ENCODE peak calls at places on chromosomes 13 and 19, in six cellular contexts. L, O, S, B, A and N are unnamed samples.
A peak's percentile ranks its signal among the peaks of the same experiment; 100 is the strongest.

GRCh38 chr19:46221981-46222610 is 7.4 kb upstream of the IGFL1 start:
- DNase-seq in L (peak; percentile 34), O (peak; percentile 63), S (peak; percentile 70), B (no peak), A (peak; percentile 50), N (peak; percentile 71)

GRCh38 chr19:55322495-55322894 is 2.6 kb downstream of the TMEM150B start:
- DNase-seq in L (no peak), O (no peak), S (no peak), B (no peak), A (no peak), N (no peak)

GRCh38 chr19:7920520-7921301 is 573 bp downstream of the SNAPC2 start:
- DNase-seq in L (peak; percentile 94), O (peak; percentile 95), S (peak; percentile 97), B (peak; percentile 95), A (peak; percentile 99), N (peak; percentile 94)

GRCh38 chr19:13983213-13983889 is 22.8 kb downstream of the RFX1 start:
- DNase-seq in L (no peak), O (no peak), S (no peak), B (no peak), A (no peak), N (no peak)

GRCh38 chr13:39481493-39481892 is 121.5 kb downstream of the LHFPL6 start:
- DNase-seq in L (no peak), O (no peak), S (no peak), B (no peak), A (no peak), N (no peak)

GRCh38 chr19:1364070-1364719 is 19.5 kb upstream of the NDUFS7 start:
- DNase-seq in L (peak; percentile 20), O (no peak), S (no peak), B (no peak), A (no peak), N (no peak)

GRCh38 chr13:106133025-106133424 is 402.4 kb downstream of the EFNB2 start:
- DNase-seq in L (peak; percentile 81), O (no peak), S (no peak), B (no peak), A (no peak), N (peak; percentile 51)

GRCh38 chr19:7953060-7953459 is 9.6 kb upstream of the TIMM44 start:
- DNase-seq in L (peak; percentile 21), O (peak; percentile 31), S (no peak), B (no peak), A (no peak), N (no peak)

GRCh38 chr13:92414851-92415250 is 811.8 kb upstream of the GPC6 start:
- DNase-seq in L (no peak), O (no peak), S (no peak), B (no peak), A (no peak), N (no peak)

GRCh38 chr13:35833031-35833430 is 298.2 kb downstream of the DCLK1 start:
- DNase-seq in L (no peak), O (no peak), S (no peak), B (no peak), A (no peak), N (no peak)

GRCh38 chr13:42140494-42140893 is 92.0 kb downstream of the DGKH start:
- DNase-seq in L (no peak), O (no peak), S (no peak), B (no peak), A (no peak), N (no peak)

GRCh38 chr13:95301135-95301946 is at the start of gene ABCC4:
- DNase-seq in L (peak; percentile 72), O (peak; percentile 88), S (peak; percentile 84), B (peak; percentile 73), A (peak; percentile 82), N (peak; percentile 15)

GRCh38 chr13:49307365-49307764 is 59.6 kb downstream of the CDADC1 start:
- DNase-seq in L (no peak), O (no peak), S (no peak), B (no peak), A (no peak), N (no peak)

GRCh38 chr19:11378319-11379189 is 4.1 kb downstream of the SWSAP1 start:
- DNase-seq in L (peak; percentile 89), O (peak; percentile 75), S (peak; percentile 82), B (peak; percentile 39), A (peak; percentile 75), N (peak; percentile 67)

GRCh38 chr13:50299546-50300249 is 284.5 kb downstream of the KCNRG start:
- DNase-seq in L (no peak), O (no peak), S (no peak), B (no peak), A (no peak), N (no peak)

GRCh38 chr13:48223016-48223385 is 10.0 kb upstream of the ITM2B start:
- DNase-seq in L (no peak), O (no peak), S (no peak), B (no peak), A (no peak), N (no peak)

GRCh38 chr19:47241919-47242644 is 11.1 kb upstream of the BBC3 start:
- DNase-seq in L (no peak), O (no peak), S (no peak), B (no peak), A (no peak), N (no peak)

GRCh38 chr13:106587787-106588186 is 19.9 kb upstream of the ARGLU1 start:
- DNase-seq in L (no peak), O (no peak), S (no peak), B (no peak), A (no peak), N (no peak)

GRCh38 chr13:89169951-89170350 is 1498.8 kb downstream of the SLITRK5 start:
- DNase-seq in L (no peak), O (no peak), S (no peak), B (no peak), A (no peak), N (no peak)

GRCh38 chr13:112885782-112886268 is 83.2 kb upstream of the MCF2L start:
- DNase-seq in L (peak; percentile 87), O (peak; percentile 93), S (peak; percentile 95), B (peak; percentile 74), A (peak; percentile 84), N (peak; percentile 78)

GRCh38 chr19:43560687-43561086 is 14.6 kb downstream of the XRCC1 start:
- DNase-seq in L (peak; percentile 52), O (peak; percentile 40), S (peak; percentile 40), B (no peak), A (no peak), N (no peak)

GRCh38 chr13:36847541-36848045 is 28.6 kb downstream of the RFXAP start:
- DNase-seq in L (no peak), O (no peak), S (no peak), B (no peak), A (no peak), N (no peak)

GRCh38 chr13:99948907-99949656 is 22.5 kb downstream of the ZIC5 start:
- DNase-seq in L (no peak), O (no peak), S (no peak), B (no peak), A (no peak), N (no peak)

GRCh38 chr13:72204291-72204690 is 337.3 kb upstream of the DACH1 start:
- DNase-seq in L (no peak), O (no peak), S (no peak), B (no peak), A (no peak), N (peak; percentile 80)

GRCh38 chr13:27008733-27009132 is 162.9 kb downstream of the USP12 start:
- DNase-seq in L (no peak), O (no peak), S (no peak), B (no peak), A (no peak), N (no peak)

GRCh38 chr13:27005556-27005955 is 166.1 kb downstream of the USP12 start:
- DNase-seq in L (no peak), O (no peak), S (no peak), B (no peak), A (no peak), N (no peak)

GRCh38 chr13:27006519-27007161 is 165.0 kb downstream of the USP12 start:
- DNase-seq in L (peak; percentile 12), O (peak; percentile 22), S (peak; percentile 59), B (no peak), A (peak; percentile 68), N (no peak)

GRCh38 chr13:27005976-27006518 is 165.6 kb downstream of the USP12 start:
- DNase-seq in L (no peak), O (no peak), S (peak; percentile 23), B (no peak), A (no peak), N (no peak)

GRCh38 chr13:27007166-27007565 is 164.4 kb downstream of the USP12 start:
- DNase-seq in L (no peak), O (no peak), S (no peak), B (no peak), A (no peak), N (no peak)
- H3K18ac ChIP-seq in L (no peak overlapping the region), O (no peak overlapping the region), S (no peak overlapping the region), B (peak overlapping the region; percentile 28), A (peak overlapping the region; percentile 72), N (no peak overlapping the region)

GRCh38 chr19:16442386-16443276 is 29.1 kb downstream of the EPS15L1 start:
- DNase-seq in L (no peak), O (no peak), S (no peak), B (no peak), A (no peak), N (no peak)

GRCh38 chr19:16445238-16446107 is 26.3 kb downstream of the EPS15L1 start:
- DNase-seq in L (peak; percentile 83), O (no peak), S (no peak), B (no peak), A (no peak), N (peak; percentile 81)

GRCh38 chr19:16446108-16447014 is 25.4 kb downstream of the EPS15L1 start:
- DNase-seq in L (peak; percentile 62), O (no peak), S (no peak), B (no peak), A (no peak), N (no peak)

GRCh38 chr19:16441661-16442071 is 30.1 kb downstream of the EPS15L1 start:
- DNase-seq in L (no peak), O (peak; percentile 66), S (peak; percentile 71), B (peak; percentile 38), A (peak; percentile 78), N (peak; percentile 48)

DNA sequence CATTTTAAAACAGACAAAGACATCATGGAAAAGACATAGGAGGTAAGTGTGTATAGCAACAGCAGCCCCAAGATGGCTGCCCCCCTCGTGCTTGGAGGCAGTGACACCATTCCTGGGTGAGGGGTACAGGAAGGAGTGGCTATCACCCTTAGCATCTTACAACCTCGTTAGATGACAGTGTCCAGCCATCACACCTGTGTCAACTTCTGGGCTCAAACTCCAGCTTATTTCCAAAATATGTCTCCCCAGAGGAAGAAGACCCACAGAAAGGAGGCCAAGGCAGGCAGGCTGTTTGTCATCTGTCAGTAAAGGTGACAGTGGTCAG is 27.5 kb downstream of the EPS15L1 start:
- DNase-seq in L (no peak), O (no peak), S (no peak), B (no peak), A (no peak), N (no peak)
- H3K4me2 ChIP-seq in L (no peak overlapping the region), O (no peak overlapping the region), S (no peak overlapping the region), B (no peak overlapping the region), A (no peak overlapping the region), N (no peak overlapping the region)

GRCh38 chr19:34459614-34460013 is 21.9 kb upstream of the WTIP start:
- DNase-seq in L (no peak), O (no peak), S (no peak), B (no peak), A (no peak), N (no peak)

GRCh38 chr19:34457446-34457845 is 24.1 kb upstream of the WTIP start:
- DNase-seq in L (no peak), O (no peak), S (no peak), B (no peak), A (no peak), N (peak; percentile 23)

GRCh38 chr19:34461375-34462100 is 20.0 kb upstream of the WTIP start:
- DNase-seq in L (peak; percentile 65), O (no peak), S (no peak), B (no peak), A (no peak), N (no peak)
- H3K18ac ChIP-seq in L (no peak overlapping the region), O (no peak overlapping the region), S (no peak overlapping the region), B (no peak overlapping the region), A (no peak overlapping the region), N (no peak overlapping the region)

GRCh38 chr13:93624371-93624777 is 397.8 kb downstream of the GPC6 start:
- DNase-seq in L (no peak), O (no peak), S (no peak), B (no peak), A (no peak), N (no peak)
- H3K4me2 ChIP-seq in L (no peak overlapping the region), O (no peak overlapping the region), S (no peak overlapping the region), B (no peak overlapping the region), A (no peak overlapping the region), N (no peak overlapping the region)